ENCODE peak calls at places on chromosomes 2 and 18, in nine cellular contexts. One of them, this sample, is unnamed.

GRCh38 chr2:31398881-31399280 is 15.7 kb downstream of the XDH start:
- DNase-seq in tibial artery: no peak
- DNase-seq in astrocyte of the spinal cord: no peak
- DNase-seq in esophagus muscularis mucosa: peak
- DNase-seq in transverse colon: no peak
- DNase-seq in AG09309: no peak
- DNase-seq in lung: no peak
- DNase-seq in cardiac muscle cell: no peak
- DNase-seq in breast epithelium: no peak
- DNase-seq in this sample: no peak

GRCh38 chr2:80288576-80288975 is 16.0 kb downstream of the LRRTM1 start:
- DNase-seq in AG09309: no peak
- DNase-seq in lung: no peak
- DNase-seq in transverse colon: no peak
- DNase-seq in tibial artery: no peak
- DNase-seq in cardiac muscle cell: no peak
- DNase-seq in astrocyte of the spinal cord: no peak
- DNase-seq in breast epithelium: no peak
- DNase-seq in esophagus muscularis mucosa: no peak
- DNase-seq in this sample: peak

GRCh38 chr18:67072789-67073188 is 443.7 kb downstream of the DSEL start:
- DNase-seq in astrocyte of the spinal cord: no peak
- DNase-seq in breast epithelium: no peak
- DNase-seq in esophagus muscularis mucosa: no peak
- DNase-seq in lung: no peak
- DNase-seq in tibial artery: no peak
- DNase-seq in AG09309: no peak
- DNase-seq in transverse colon: no peak
- DNase-seq in cardiac muscle cell: no peak
- DNase-seq in this sample: no peak

GRCh38 chr18:75159238-75159518 is 49.8 kb downstream of the PTGR3 start:
- DNase-seq in transverse colon: no peak
- DNase-seq in cardiac muscle cell: no peak
- DNase-seq in astrocyte of the spinal cord: no peak
- DNase-seq in lung: no peak
- DNase-seq in AG09309: no peak
- DNase-seq in breast epithelium: no peak
- DNase-seq in esophagus muscularis mucosa: peak
- DNase-seq in tibial artery: no peak
- DNase-seq in this sample: no peak

GRCh38 chr2:237790353-237790752 is 8.2 kb upstream of the RBM44 start:
- DNase-seq in tibial artery: no peak
- DNase-seq in esophagus muscularis mucosa: peak
- DNase-seq in cardiac muscle cell: peak
- DNase-seq in breast epithelium: no peak
- DNase-seq in lung: no peak
- DNase-seq in transverse colon: no peak
- DNase-seq in AG09309: no peak
- DNase-seq in astrocyte of the spinal cord: peak
- DNase-seq in this sample: peak

GRCh38 chr2:25252291-25253152 is 84.1 kb upstream of the POMC start:
- DNase-seq in breast epithelium: no peak
- DNase-seq in AG09309: no peak
- DNase-seq in astrocyte of the spinal cord: peak
- DNase-seq in transverse colon: peak
- DNase-seq in tibial artery: no peak
- DNase-seq in cardiac muscle cell: peak
- DNase-seq in lung: peak
- DNase-seq in esophagus muscularis mucosa: no peak
- DNase-seq in this sample: peak

GRCh38 chr2:12202301-12202700 is 455.9 kb downstream of the LPIN1 start:
- DNase-seq in esophagus muscularis mucosa: no peak
- DNase-seq in cardiac muscle cell: peak
- DNase-seq in astrocyte of the spinal cord: peak
- DNase-seq in tibial artery: no peak
- DNase-seq in AG09309: no peak
- DNase-seq in breast epithelium: no peak
- DNase-seq in lung: no peak
- DNase-seq in transverse colon: no peak
- DNase-seq in this sample: peak

GRCh38 chr2:197914778-197915177 is 110.4 kb downstream of the PLCL1 start:
- DNase-seq in esophagus muscularis mucosa: no peak
- DNase-seq in astrocyte of the spinal cord: no peak
- DNase-seq in transverse colon: no peak
- DNase-seq in lung: no peak
- DNase-seq in AG09309: no peak
- DNase-seq in tibial artery: no peak
- DNase-seq in cardiac muscle cell: peak
- DNase-seq in breast epithelium: no peak
- DNase-seq in this sample: peak

GRCh38 chr2:86417961-86418360 is 23.2 kb upstream of the KDM3A start:
- DNase-seq in astrocyte of the spinal cord: peak
- DNase-seq in lung: no peak
- DNase-seq in cardiac muscle cell: peak
- DNase-seq in tibial artery: no peak
- DNase-seq in transverse colon: no peak
- DNase-seq in breast epithelium: no peak
- DNase-seq in esophagus muscularis mucosa: no peak
- DNase-seq in AG09309: no peak
- DNase-seq in this sample: peak

GRCh38 chr2:187917535-187917934 is 363.3 kb upstream of the TFPI start:
- DNase-seq in cardiac muscle cell: peak
- DNase-seq in transverse colon: no peak
- DNase-seq in AG09309: no peak
- DNase-seq in esophagus muscularis mucosa: no peak
- DNase-seq in lung: no peak
- DNase-seq in breast epithelium: no peak
- DNase-seq in astrocyte of the spinal cord: peak
- DNase-seq in tibial artery: no peak
- DNase-seq in this sample: peak

GRCh38 chr2:15521782-15522181 is 39.4 kb downstream of the NBAS start:
- DNase-seq in transverse colon: no peak
- DNase-seq in lung: no peak
- DNase-seq in breast epithelium: no peak
- DNase-seq in AG09309: no peak
- DNase-seq in tibial artery: no peak
- DNase-seq in cardiac muscle cell: peak
- DNase-seq in astrocyte of the spinal cord: peak
- DNase-seq in esophagus muscularis mucosa: no peak
- DNase-seq in this sample: no peak

GRCh38 chr18:64037812-64038414 is 68.0 kb downstream of the SERPINB8 start:
- DNase-seq in transverse colon: no peak
- DNase-seq in astrocyte of the spinal cord: peak
- DNase-seq in breast epithelium: no peak
- DNase-seq in cardiac muscle cell: peak
- DNase-seq in esophagus muscularis mucosa: no peak
- DNase-seq in AG09309: no peak
- DNase-seq in tibial artery: no peak
- DNase-seq in lung: no peak
- DNase-seq in this sample: peak

GRCh38 chr18:76827205-76827885 is 5.0 kb downstream of the ZNF236 start:
- DNase-seq in tibial artery: no peak
- DNase-seq in astrocyte of the spinal cord: no peak
- DNase-seq in breast epithelium: no peak
- DNase-seq in cardiac muscle cell: no peak
- DNase-seq in esophagus muscularis mucosa: no peak
- DNase-seq in transverse colon: no peak
- DNase-seq in lung: no peak
- DNase-seq in AG09309: no peak
- DNase-seq in this sample: no peak

GRCh38 chr2:157004789-157005188 is 252.7 kb upstream of the GALNT5 start:
- DNase-seq in cardiac muscle cell: no peak
- DNase-seq in AG09309: no peak
- DNase-seq in breast epithelium: no peak
- DNase-seq in transverse colon: no peak
- DNase-seq in tibial artery: no peak
- DNase-seq in lung: no peak
- DNase-seq in astrocyte of the spinal cord: no peak
- DNase-seq in esophagus muscularis mucosa: no peak
- DNase-seq in this sample: no peak

GRCh38 chr18:71008257-71008656 is 719.4 kb downstream of the SOCS6 start:
- DNase-seq in AG09309: no peak
- DNase-seq in tibial artery: no peak
- DNase-seq in esophagus muscularis mucosa: no peak
- DNase-seq in breast epithelium: no peak
- DNase-seq in astrocyte of the spinal cord: no peak
- DNase-seq in lung: no peak
- DNase-seq in transverse colon: no peak
- DNase-seq in cardiac muscle cell: no peak
- DNase-seq in this sample: no peak

GRCh38 chr2:197498937-197499593 is 575 bp downstream of the HSPD1 start:
- DNase-seq in lung: peak
- DNase-seq in transverse colon: peak
- DNase-seq in breast epithelium: peak
- DNase-seq in esophagus muscularis mucosa: peak
- DNase-seq in cardiac muscle cell: peak
- DNase-seq in astrocyte of the spinal cord: peak
- DNase-seq in AG09309: no peak
- DNase-seq in tibial artery: peak
- DNase-seq in this sample: peak

DNA sequence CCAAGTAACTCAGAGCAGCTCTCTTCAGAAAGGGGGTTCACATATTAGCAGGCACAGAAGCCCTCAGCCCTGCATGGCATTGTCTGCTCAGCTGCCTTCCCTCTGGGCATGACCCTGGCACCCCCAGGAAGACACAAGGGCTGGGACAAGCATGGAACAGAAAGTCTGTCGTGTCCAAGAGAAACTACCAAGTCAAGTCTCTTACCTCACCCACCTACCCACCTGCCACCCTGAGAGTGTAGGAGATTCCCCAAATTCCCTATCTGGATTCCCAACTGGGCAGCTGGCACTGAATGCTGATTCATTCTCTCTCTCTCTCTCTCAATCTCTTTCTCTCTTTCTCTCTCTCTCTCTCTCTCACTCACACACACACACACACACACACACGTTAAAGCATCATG is 21.6 kb downstream of the SMAD7 start:
- DNase-seq in cardiac muscle cell: no peak
- DNase-seq in astrocyte of the spinal cord: no peak
- DNase-seq in esophagus muscularis mucosa: no peak
- DNase-seq in lung: no peak
- DNase-seq in tibial artery: no peak
- DNase-seq in transverse colon: no peak
- DNase-seq in breast epithelium: no peak
- DNase-seq in AG09309: no peak
- DNase-seq in this sample: no peak
- H3K4me3 ChIP-seq in cardiac muscle cell: no peak
- H3K4me3 ChIP-seq in astrocyte of the spinal cord: no peak
- H3K4me3 ChIP-seq in esophagus muscularis mucosa: peak
- H3K4me3 ChIP-seq in lung: no peak
- H3K4me3 ChIP-seq in tibial artery: no peak
- H3K4me3 ChIP-seq in transverse colon: no peak
- H3K4me3 ChIP-seq in breast epithelium: no peak
- H3K4me3 ChIP-seq in AG09309: no peak
- H3K4me3 ChIP-seq in this sample: peak

DNA sequence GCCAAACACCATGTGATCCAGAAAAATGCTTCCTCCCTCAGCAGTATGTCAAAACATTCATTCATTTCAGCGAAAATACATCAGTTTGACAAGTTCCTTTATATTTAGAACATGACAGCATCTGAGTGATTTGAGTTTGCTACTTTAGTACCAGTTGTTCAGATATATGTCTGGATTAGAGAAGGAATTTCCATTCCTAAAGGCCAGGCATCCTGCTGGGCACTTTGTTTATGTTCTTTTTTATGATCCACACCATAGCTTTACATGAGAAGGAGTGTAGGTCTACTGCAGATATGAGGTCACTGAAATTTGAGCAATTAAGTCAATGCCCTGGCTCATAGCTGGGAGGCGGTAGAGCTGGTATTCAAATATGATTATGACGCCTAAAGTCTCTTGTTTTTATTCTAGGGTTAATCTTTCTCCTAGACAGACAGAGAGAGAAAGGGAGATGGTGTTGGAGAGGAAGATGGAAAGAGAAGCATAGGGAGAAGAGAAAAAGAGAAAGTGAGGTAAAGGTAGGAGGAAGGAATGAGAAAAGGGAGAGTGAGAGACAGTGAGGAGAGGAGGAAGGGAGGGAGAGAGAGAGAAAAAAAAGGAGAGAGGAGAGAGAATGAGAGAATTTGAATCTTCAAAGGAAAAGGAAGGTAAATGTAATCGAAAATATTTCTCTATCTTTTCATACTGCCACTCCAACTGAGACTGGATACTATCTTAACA is 839.5 kb upstream of the FANCL start:
- DNase-seq in tibial artery: no peak
- DNase-seq in lung: no peak
- DNase-seq in AG09309: no peak
- DNase-seq in breast epithelium: no peak
- DNase-seq in transverse colon: no peak
- DNase-seq in astrocyte of the spinal cord: no peak
- DNase-seq in cardiac muscle cell: no peak
- DNase-seq in esophagus muscularis mucosa: no peak
- DNase-seq in this sample: no peak
- TF ChIP-seq CTCF in tibial artery: no peak
- TF ChIP-seq CTCF in lung: no peak
- TF ChIP-seq CTCF in AG09309: no peak
- TF ChIP-seq CTCF in breast epithelium: no peak
- TF ChIP-seq CTCF in transverse colon: no peak
- TF ChIP-seq CTCF in astrocyte of the spinal cord: no peak
- TF ChIP-seq CTCF in cardiac muscle cell: no peak
- TF ChIP-seq CTCF in esophagus muscularis mucosa: no peak
- TF ChIP-seq CTCF in this sample: no peak

DNA sequence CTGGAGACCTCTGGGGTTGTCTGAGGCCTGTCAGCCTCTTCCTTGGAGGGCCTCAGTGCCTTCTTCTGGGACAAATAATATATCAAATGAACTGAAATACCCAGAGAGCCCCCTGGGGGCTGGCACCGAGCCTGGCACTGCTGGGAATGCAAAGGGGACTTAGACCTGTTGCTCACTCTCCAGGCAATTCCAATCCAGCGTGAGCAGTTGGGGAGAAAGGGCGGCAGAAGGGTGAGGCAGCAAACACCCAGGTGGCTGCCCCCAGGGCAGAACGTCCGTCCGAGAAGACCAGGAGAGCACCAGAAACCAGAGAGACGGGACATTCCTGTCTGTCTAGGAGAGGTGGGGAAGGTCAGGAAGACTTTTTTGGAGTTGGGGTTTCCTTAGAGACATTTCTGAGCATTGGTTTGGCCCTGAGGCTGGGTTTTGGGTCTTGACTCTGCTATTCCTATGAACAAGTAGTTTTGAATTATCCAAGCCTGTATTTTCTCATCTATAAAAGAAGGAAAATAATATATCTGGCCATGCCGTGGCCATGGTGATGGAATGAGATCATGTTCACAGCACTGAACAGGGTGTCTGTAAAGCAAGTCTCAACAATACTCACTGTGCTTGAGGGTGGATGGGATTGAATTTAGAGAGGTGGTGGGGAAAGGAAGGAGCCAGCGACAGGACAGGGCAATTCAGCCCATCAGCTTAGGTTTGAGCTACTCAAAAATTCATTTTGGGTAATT is 44.3 kb upstream of the ZBTB7C start:
- DNase-seq in astrocyte of the spinal cord: no peak
- DNase-seq in transverse colon: no peak
- DNase-seq in AG09309: no peak
- DNase-seq in breast epithelium: peak
- DNase-seq in esophagus muscularis mucosa: no peak
- DNase-seq in tibial artery: no peak
- DNase-seq in lung: no peak
- DNase-seq in cardiac muscle cell: no peak
- DNase-seq in this sample: no peak
- H3K4me3 ChIP-seq in astrocyte of the spinal cord: no peak
- H3K4me3 ChIP-seq in transverse colon: no peak
- H3K4me3 ChIP-seq in AG09309: no peak
- H3K4me3 ChIP-seq in breast epithelium: no peak
- H3K4me3 ChIP-seq in esophagus muscularis mucosa: no peak
- H3K4me3 ChIP-seq in tibial artery: no peak
- H3K4me3 ChIP-seq in lung: no peak
- H3K4me3 ChIP-seq in cardiac muscle cell: no peak
- H3K4me3 ChIP-seq in this sample: no peak

GRCh38 chr2:196249860-196250259 is 78.5 kb upstream of the STK17B start:
- DNase-seq in transverse colon: peak
- DNase-seq in astrocyte of the spinal cord: no peak
- DNase-seq in AG09309: no peak
- DNase-seq in cardiac muscle cell: no peak
- DNase-seq in breast epithelium: no peak
- DNase-seq in esophagus muscularis mucosa: no peak
- DNase-seq in tibial artery: no peak
- DNase-seq in lung: peak
- DNase-seq in this sample: peak
- TF ChIP-seq CTCF in transverse colon: no peak
- TF ChIP-seq CTCF in astrocyte of the spinal cord: no peak
- TF ChIP-seq CTCF in AG09309: no peak
- TF ChIP-seq CTCF in cardiac muscle cell: no peak
- TF ChIP-seq CTCF in breast epithelium: no peak
- TF ChIP-seq CTCF in esophagus muscularis mucosa: no peak
- TF ChIP-seq CTCF in tibial artery: no peak
- TF ChIP-seq CTCF in lung: no peak
- TF ChIP-seq CTCF in this sample: no peak

This sample was measured in fibroblast of the aortic adventitia.